ENCODE peak calls at places on chromosomes 7 and 10, in nine cellular contexts. One of them, this sample, is unnamed.

GRCh38 chr7:42344168-42344755 is 107.3 kb upstream of the GLI3 start:
- DNase-seq in kidney: no peak
- DNase-seq in colonic mucosa: no peak
- DNase-seq in A549: no peak
- DNase-seq in OCI-LY7: no peak
- DNase-seq in ovary: no peak
- DNase-seq in stomach: no peak
- DNase-seq in heart right ventricle: no peak
- DNase-seq in Panc1: no peak
- DNase-seq in this sample: no peak

GRCh38 chr10:80473096-80473657 is 19.1 kb downstream of the TSPAN14 start:
- DNase-seq in ovary: no peak
- DNase-seq in colonic mucosa: no peak
- DNase-seq in kidney: no peak
- DNase-seq in Panc1: no peak
- DNase-seq in heart right ventricle: no peak
- DNase-seq in A549: no peak
- DNase-seq in stomach: no peak
- DNase-seq in OCI-LY7: no peak
- DNase-seq in this sample: no peak

GRCh38 chr10:113960617-113961260 is 82.9 kb upstream of the ADRB1 start:
- DNase-seq in stomach: peak; percentile 61
- DNase-seq in ovary: no peak
- DNase-seq in heart right ventricle: no peak
- DNase-seq in kidney: no peak
- DNase-seq in A549: peak; percentile 53
- DNase-seq in Panc1: no peak
- DNase-seq in OCI-LY7: peak; percentile 89
- DNase-seq in colonic mucosa: peak; percentile 86
- DNase-seq in this sample: no peak

GRCh38 chr10:42769653-42770052 is 12.9 kb upstream of the BMS1 start:
- DNase-seq in Panc1: no peak
- DNase-seq in stomach: no peak
- DNase-seq in A549: peak; percentile 44
- DNase-seq in ovary: no peak
- DNase-seq in colonic mucosa: peak; percentile 65
- DNase-seq in heart right ventricle: no peak
- DNase-seq in OCI-LY7: no peak
- DNase-seq in kidney: no peak
- DNase-seq in this sample: no peak

GRCh38 chr10:101287922-101288638 is 58.8 kb upstream of the LBX1 start:
- DNase-seq in ovary: no peak
- DNase-seq in stomach: no peak
- DNase-seq in kidney: peak; percentile 23
- DNase-seq in Panc1: no peak
- DNase-seq in colonic mucosa: no peak
- DNase-seq in heart right ventricle: no peak
- DNase-seq in A549: peak; percentile 54
- DNase-seq in OCI-LY7: peak; percentile 11
- DNase-seq in this sample: no peak

GRCh38 chr10:51010977-51011376 is 63.3 kb upstream of the PRKG1 start:
- DNase-seq in stomach: no peak
- DNase-seq in A549: peak; percentile 40
- DNase-seq in ovary: no peak
- DNase-seq in heart right ventricle: no peak
- DNase-seq in OCI-LY7: peak; percentile 47
- DNase-seq in colonic mucosa: no peak
- DNase-seq in Panc1: peak; percentile 13
- DNase-seq in kidney: no peak
- DNase-seq in this sample: no peak

GRCh38 chr10:48503293-48503911 is 101.5 kb downstream of the ARHGAP22 start:
- DNase-seq in stomach: peak; percentile 19
- DNase-seq in ovary: no peak
- DNase-seq in colonic mucosa: peak; percentile 6
- DNase-seq in Panc1: no peak
- DNase-seq in heart right ventricle: no peak
- DNase-seq in A549: no peak
- DNase-seq in kidney: peak; percentile 45
- DNase-seq in OCI-LY7: no peak
- DNase-seq in this sample: no peak

GRCh38 chr10:99457808-99458207 is 27.4 kb upstream of the GOT1 start:
- DNase-seq in heart right ventricle: no peak
- DNase-seq in kidney: no peak
- DNase-seq in OCI-LY7: no peak
- DNase-seq in A549: no peak
- DNase-seq in stomach: no peak
- DNase-seq in Panc1: no peak
- DNase-seq in colonic mucosa: no peak
- DNase-seq in ovary: no peak
- DNase-seq in this sample: no peak

DNA sequence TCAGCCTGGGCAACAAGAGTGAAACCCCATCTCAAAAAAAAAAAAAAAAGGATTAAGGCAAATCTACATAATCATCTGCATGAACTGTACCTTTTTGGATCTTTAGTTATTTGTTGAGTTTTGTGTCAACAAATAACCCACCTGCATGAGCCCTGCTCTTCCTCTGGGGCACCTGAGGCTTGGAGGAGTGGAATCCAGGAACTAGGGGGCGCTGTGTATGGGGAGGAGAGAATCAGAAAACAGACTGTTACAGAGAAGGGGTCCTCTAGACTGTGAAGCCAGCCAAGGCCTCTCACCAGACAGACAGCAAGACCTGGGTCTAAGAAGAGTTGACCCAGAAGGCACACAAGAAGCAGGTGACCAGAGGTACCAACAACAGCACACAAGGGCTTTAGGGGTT is 682.8 kb upstream of the NRP1 start:
- DNase-seq in Panc1: no peak
- DNase-seq in stomach: no peak
- DNase-seq in ovary: no peak
- DNase-seq in colonic mucosa: no peak
- DNase-seq in A549: no peak
- DNase-seq in kidney: no peak
- DNase-seq in OCI-LY7: no peak
- DNase-seq in heart right ventricle: no peak
- DNase-seq in this sample: no peak
- TF ChIP-seq CTCF in Panc1: peak; percentile 33
- TF ChIP-seq CTCF in stomach: no peak
- TF ChIP-seq CTCF in ovary: no peak
- TF ChIP-seq CTCF in colonic mucosa: no peak
- TF ChIP-seq CTCF in A549: no peak
- TF ChIP-seq CTCF in kidney: no peak
- TF ChIP-seq CTCF in OCI-LY7: peak; percentile 41
- TF ChIP-seq CTCF in heart right ventricle: no peak
- TF ChIP-seq CTCF in this sample: no peak

DNA sequence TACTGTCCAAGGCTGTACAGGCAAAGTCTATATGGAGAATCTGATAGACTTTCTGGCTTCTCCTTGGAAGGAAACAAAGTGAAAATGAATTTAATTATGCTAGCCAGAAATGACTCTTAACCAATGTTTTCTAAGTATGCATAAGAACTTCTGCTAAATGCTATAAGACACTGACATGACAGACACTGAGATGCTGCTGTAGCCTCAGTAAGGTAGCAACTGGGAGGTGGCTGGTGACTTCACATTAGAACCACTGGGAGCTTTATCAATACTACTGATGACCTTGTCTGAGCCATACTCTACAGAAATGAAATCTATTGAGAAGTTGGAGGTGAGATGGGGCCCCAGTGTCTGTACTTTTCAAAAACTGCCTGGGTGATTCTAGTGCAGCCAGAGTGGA is 188.6 kb downstream of the ZNF365 start:
- DNase-seq in stomach: no peak
- DNase-seq in ovary: no peak
- DNase-seq in kidney: no peak
- DNase-seq in heart right ventricle: no peak
- DNase-seq in OCI-LY7: no peak
- DNase-seq in A549: no peak
- DNase-seq in colonic mucosa: no peak
- DNase-seq in Panc1: no peak
- DNase-seq in this sample: no peak
- H3K27ac ChIP-seq in stomach: no peak overlapping the region
- H3K27ac ChIP-seq in ovary: no peak overlapping the region
- H3K27ac ChIP-seq in kidney: no peak overlapping the region
- H3K27ac ChIP-seq in heart right ventricle: peak overlapping the region; percentile 72
- H3K27ac ChIP-seq in OCI-LY7: no peak overlapping the region
- H3K27ac ChIP-seq in A549: peak overlapping the region; percentile 71
- H3K27ac ChIP-seq in colonic mucosa: no peak overlapping the region
- H3K27ac ChIP-seq in Panc1: no peak overlapping the region
- H3K27ac ChIP-seq in this sample: no peak overlapping the region

DNA sequence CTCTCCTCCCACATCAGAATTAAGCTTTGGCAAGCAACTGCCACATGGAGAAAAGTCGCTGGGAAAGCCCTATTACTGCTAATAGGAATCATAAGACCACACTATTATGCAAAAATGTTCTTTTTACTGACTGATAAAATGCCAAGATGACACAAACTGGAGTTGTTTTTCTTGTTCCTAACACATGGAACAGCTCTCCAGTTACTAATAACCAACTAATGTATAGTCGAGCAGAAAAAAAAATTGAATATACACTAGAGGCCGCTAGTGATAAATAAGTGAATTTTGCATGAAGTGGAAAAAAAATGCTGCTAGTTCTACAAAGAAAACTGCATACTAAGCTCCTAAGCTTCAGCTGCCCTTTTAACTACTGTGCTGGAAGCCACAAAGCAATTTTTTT is 165.6 kb downstream of the TPK1 start:
- DNase-seq in colonic mucosa: no peak
- DNase-seq in OCI-LY7: peak; percentile 5
- DNase-seq in A549: no peak
- DNase-seq in Panc1: no peak
- DNase-seq in ovary: no peak
- DNase-seq in heart right ventricle: no peak
- DNase-seq in kidney: no peak
- DNase-seq in stomach: no peak
- DNase-seq in this sample: no peak
- TF ChIP-seq CTCF in colonic mucosa: no peak
- TF ChIP-seq CTCF in OCI-LY7: peak; percentile 64
- TF ChIP-seq CTCF in A549: peak; percentile 20
- TF ChIP-seq CTCF in Panc1: peak; percentile 13
- TF ChIP-seq CTCF in ovary: no peak
- TF ChIP-seq CTCF in heart right ventricle: no peak
- TF ChIP-seq CTCF in kidney: no peak
- TF ChIP-seq CTCF in stomach: no peak
- TF ChIP-seq CTCF in this sample: no peak

GRCh38 chr10:5625992-5626777 is 40.2 kb downstream of the ASB13 start:
- DNase-seq in kidney: no peak
- DNase-seq in colonic mucosa: peak; percentile 32
- DNase-seq in stomach: peak; percentile 87
- DNase-seq in A549: no peak
- DNase-seq in Panc1: no peak
- DNase-seq in ovary: no peak
- DNase-seq in OCI-LY7: no peak
- DNase-seq in heart right ventricle: no peak
- DNase-seq in this sample: peak; percentile 84

GRCh38 chr10:5628366-5628765 is 38.0 kb downstream of the ASB13 start:
- DNase-seq in heart right ventricle: no peak
- DNase-seq in Panc1: no peak
- DNase-seq in A549: no peak
- DNase-seq in colonic mucosa: peak; percentile 27
- DNase-seq in OCI-LY7: no peak
- DNase-seq in stomach: no peak
- DNase-seq in ovary: no peak
- DNase-seq in kidney: peak; percentile 53
- DNase-seq in this sample: peak; percentile 14

GRCh38 chr10:5628798-5629788 is 37.3 kb downstream of the ASB13 start:
- DNase-seq in Panc1: no peak
- DNase-seq in heart right ventricle: no peak
- DNase-seq in OCI-LY7: peak; percentile 48
- DNase-seq in A549: no peak
- DNase-seq in colonic mucosa: no peak
- DNase-seq in ovary: no peak
- DNase-seq in kidney: no peak
- DNase-seq in stomach: no peak
- DNase-seq in this sample: no peak

GRCh38 chr10:5629789-5630436 is 36.5 kb downstream of the ASB13 start:
- DNase-seq in Panc1: no peak
- DNase-seq in OCI-LY7: peak; percentile 89
- DNase-seq in kidney: peak; percentile 89
- DNase-seq in colonic mucosa: peak; percentile 92
- DNase-seq in heart right ventricle: peak; percentile 83
- DNase-seq in A549: peak; percentile 67
- DNase-seq in stomach: peak; percentile 84
- DNase-seq in ovary: peak; percentile 80
- DNase-seq in this sample: peak; percentile 77

GRCh38 chr10:5627486-5628044 is 38.8 kb downstream of the ASB13 start:
- DNase-seq in stomach: no peak
- DNase-seq in kidney: peak; percentile 3
- DNase-seq in Panc1: no peak
- DNase-seq in A549: no peak
- DNase-seq in heart right ventricle: no peak
- DNase-seq in ovary: no peak
- DNase-seq in OCI-LY7: no peak
- DNase-seq in colonic mucosa: peak; percentile 29
- DNase-seq in this sample: peak; percentile 70
- H3K27ac ChIP-seq in stomach: no peak overlapping the region
- H3K27ac ChIP-seq in kidney: no peak overlapping the region
- H3K27ac ChIP-seq in Panc1: no peak overlapping the region
- H3K27ac ChIP-seq in A549: no peak overlapping the region
- H3K27ac ChIP-seq in heart right ventricle: peak overlapping the region; percentile 43
- H3K27ac ChIP-seq in ovary: peak overlapping the region; percentile 62
- H3K27ac ChIP-seq in OCI-LY7: no peak overlapping the region
- H3K27ac ChIP-seq in colonic mucosa: no peak overlapping the region
- H3K27ac ChIP-seq in this sample: peak overlapping the region; percentile 67

GRCh38 chr10:21337171-21337792 is 188.2 kb downstream of the SKIDA1 start:
- DNase-seq in Panc1: no peak
- DNase-seq in colonic mucosa: no peak
- DNase-seq in A549: no peak
- DNase-seq in heart right ventricle: no peak
- DNase-seq in ovary: no peak
- DNase-seq in kidney: no peak
- DNase-seq in stomach: no peak
- DNase-seq in OCI-LY7: no peak
- DNase-seq in this sample: no peak
- TF ChIP-seq CTCF in Panc1: no peak
- TF ChIP-seq CTCF in colonic mucosa: no peak
- TF ChIP-seq CTCF in A549: no peak
- TF ChIP-seq CTCF in heart right ventricle: no peak
- TF ChIP-seq CTCF in ovary: no peak
- TF ChIP-seq CTCF in kidney: no peak
- TF ChIP-seq CTCF in stomach: no peak
- TF ChIP-seq CTCF in OCI-LY7: no peak
- TF ChIP-seq CTCF in this sample: no peak

GRCh38 chr10:88983206-88983605 is 7.4 kb upstream of the FAS start:
- DNase-seq in OCI-LY7: no peak
- DNase-seq in colonic mucosa: no peak
- DNase-seq in stomach: no peak
- DNase-seq in ovary: no peak
- DNase-seq in Panc1: no peak
- DNase-seq in A549: no peak
- DNase-seq in kidney: no peak
- DNase-seq in heart right ventricle: no peak
- DNase-seq in this sample: no peak
- H3K27ac ChIP-seq in OCI-LY7: no peak overlapping the region
- H3K27ac ChIP-seq in colonic mucosa: no peak overlapping the region
- H3K27ac ChIP-seq in stomach: no peak overlapping the region
- H3K27ac ChIP-seq in ovary: peak overlapping the region; percentile 32
- H3K27ac ChIP-seq in Panc1: no peak overlapping the region
- H3K27ac ChIP-seq in A549: no peak overlapping the region
- H3K27ac ChIP-seq in kidney: no peak overlapping the region
- H3K27ac ChIP-seq in heart right ventricle: peak overlapping the region; percentile 75
- H3K27ac ChIP-seq in this sample: no peak overlapping the region